ENCODE peak calls at places on chromosomes 6 and 20, in eight cellular contexts. T is GM12878, R is ovary, E is heart left ventricle, U is HFF-Myc, Y is A549, F is kidney epithelial cell, N is adrenal gland. C is an unnamed sample.

GRCh38 chr20:61387204-61387958 is 135.3 kb downstream of the CDH4 start:
- DNase-seq in T (no peak), R (no peak), E (no peak), U (peak), Y (peak), F (no peak), N (no peak), C (no peak)

GRCh38 chr6:165729307-165729936 is 66.4 kb upstream of the PDE10A start:
- DNase-seq in T (no peak), R (no peak), E (no peak), U (no peak), Y (peak), F (no peak), N (peak), C (no peak)

GRCh38 chr20:32296874-32297420 is 19.5 kb downstream of the KIF3B start:
- DNase-seq in T (no peak), R (no peak), E (no peak), U (no peak), Y (no peak), F (no peak), N (no peak), C (no peak)

GRCh38 chr6:26087284-26088115 is at the start of gene HFE:
- DNase-seq in T (no peak), R (peak), E (peak), U (peak), Y (peak), F (no peak), N (peak), C (no peak)

GRCh38 chr20:33407251-33407650 is 5.9 kb upstream of the CDK5RAP1 start:
- DNase-seq in T (no peak), R (no peak), E (no peak), U (no peak), Y (no peak), F (no peak), N (no peak), C (no peak)

GRCh38 chr20:41138527-41139226 is 1.3 kb downstream of the PLCG1 start:
- DNase-seq in T (no peak), R (no peak), E (no peak), U (no peak), Y (no peak), F (no peak), N (no peak), C (no peak)

GRCh38 chr20:35497780-35498189 is 31.7 kb downstream of the C20orf173 start:
- DNase-seq in T (no peak), R (peak), E (peak), U (no peak), Y (no peak), F (no peak), N (no peak), C (no peak)

GRCh38 chr6:396126-396520 is 4.6 kb downstream of the IRF4 start:
- DNase-seq in T (no peak), R (no peak), E (no peak), U (no peak), Y (no peak), F (no peak), N (no peak), C (no peak)

GRCh38 chr6:75081047-75081446 is 124.8 kb downstream of the COL12A1 start:
- DNase-seq in T (no peak), R (no peak), E (no peak), U (no peak), Y (no peak), F (no peak), N (no peak), C (no peak)

GRCh38 chr6:35730745-35731413 is 6.0 kb upstream of the ARMC12 start:
- DNase-seq in T (no peak), R (no peak), E (no peak), U (no peak), Y (no peak), F (no peak), N (no peak), C (no peak)

GRCh38 chr6:3516094-3516493 is 59.2 kb upstream of the SLC22A23 start:
- DNase-seq in T (no peak), R (no peak), E (no peak), U (no peak), Y (no peak), F (no peak), N (no peak), C (no peak)

GRCh38 chr6:110233769-110234374 is 53.6 kb downstream of the CDC40 start:
- DNase-seq in T (peak), R (no peak), E (no peak), U (no peak), Y (no peak), F (no peak), N (no peak), C (peak)

GRCh38 chr6:38453302-38453701 is 186.4 kb downstream of the BTBD9 start:
- DNase-seq in T (no peak), R (no peak), E (no peak), U (no peak), Y (no peak), F (no peak), N (no peak), C (no peak)

GRCh38 chr6:3195695-3196497 is 31.6 kb downstream of the TUBB2B start:
- DNase-seq in T (no peak), R (no peak), E (no peak), U (no peak), Y (peak), F (no peak), N (no peak), C (no peak)

GRCh38 chr20:16612708-16613107 is 39.5 kb upstream of the KIF16B start:
- DNase-seq in T (no peak), R (no peak), E (peak), U (no peak), Y (no peak), F (no peak), N (no peak), C (no peak)

GRCh38 chr6:32176476-32177181 is 745 bp upstream of the AGPAT1 start:
- DNase-seq in T (no peak), R (peak), E (no peak), U (no peak), Y (no peak), F (no peak), N (no peak), C (no peak)

GRCh38 chr6:35757461-35758123 is 18.8 kb upstream of the CLPSL2 start:
- DNase-seq in T (no peak), R (no peak), E (no peak), U (no peak), Y (peak), F (no peak), N (no peak), C (peak)

GRCh38 chr6:26471970-26472369 is 14.2 kb downstream of the BTN2A1 start:
- DNase-seq in T (no peak), R (no peak), E (no peak), U (no peak), Y (no peak), F (no peak), N (no peak), C (no peak)

GRCh38 chr20:64102647-64103354 is 4.6 kb downstream of the NPBWR2 start:
- DNase-seq in T (no peak), R (no peak), E (peak), U (no peak), Y (no peak), F (no peak), N (peak), C (no peak)

GRCh38 chr6:89489078-89489477 is 56.1 kb downstream of the ANKRD6 start:
- DNase-seq in T (no peak), R (no peak), E (no peak), U (no peak), Y (no peak), F (no peak), N (no peak), C (no peak)

GRCh38 chr20:23100021-23100753 is 14.1 kb upstream of the CD93 start:
- DNase-seq in T (no peak), R (no peak), E (no peak), U (no peak), Y (no peak), F (no peak), N (no peak), C (no peak)

GRCh38 chr6:78810146-78810545 is 57.2 kb upstream of the IRAK1BP1 start:
- DNase-seq in T (no peak), R (no peak), E (no peak), U (peak), Y (peak), F (no peak), N (no peak), C (no peak)

GRCh38 chr20:46113071-46113470 is 5.0 kb upstream of the CD40 start:
- DNase-seq in T (no peak), R (peak), E (no peak), U (no peak), Y (no peak), F (no peak), N (no peak), C (no peak)

GRCh38 chr20:9185511-9185910 is 116.6 kb downstream of the PLCB4 start:
- DNase-seq in T (no peak), R (no peak), E (no peak), U (peak), Y (no peak), F (no peak), N (no peak), C (no peak)

GRCh38 chr6:136524936-136525413 is 25.2 kb downstream of the MAP7 start:
- DNase-seq in T (no peak), R (no peak), E (no peak), U (no peak), Y (no peak), F (no peak), N (no peak), C (no peak)

GRCh38 chr6:44064089-44064947 is 62.9 kb downstream of the MRPL14 start:
- DNase-seq in T (no peak), R (no peak), E (peak), U (peak), Y (peak), F (peak), N (peak), C (no peak)

GRCh38 chr20:52974155-52974554 is 2.0 kb downstream of the TSHZ2 start:
- DNase-seq in T (peak), R (no peak), E (no peak), U (no peak), Y (no peak), F (no peak), N (peak), C (no peak)

GRCh38 chr20:52410746-52411317 is 219.3 kb upstream of the ZFP64 start:
- DNase-seq in T (no peak), R (no peak), E (no peak), U (no peak), Y (no peak), F (no peak), N (no peak), C (no peak)

GRCh38 chr6:117938324-117938995 is 31.4 kb downstream of the SLC35F1 start:
- DNase-seq in T (no peak), R (no peak), E (no peak), U (no peak), Y (no peak), F (no peak), N (no peak), C (no peak)

GRCh38 chr6:75458895-75459294 is 34.7 kb downstream of the FILIP1 start:
- DNase-seq in T (no peak), R (no peak), E (peak), U (no peak), Y (peak), F (no peak), N (peak), C (no peak)

GRCh38 chr6:112990971-112991370 is 643.8 kb downstream of the RFPL4B start:
- DNase-seq in T (no peak), R (no peak), E (no peak), U (no peak), Y (no peak), F (no peak), N (no peak), C (no peak)

GRCh38 chr6:21507811-21508210 is 85.7 kb upstream of the SOX4 start:
- DNase-seq in T (no peak), R (no peak), E (no peak), U (no peak), Y (no peak), F (no peak), N (no peak), C (no peak)

GRCh38 chr20:33443006-33443511 is 504 bp downstream of the SNTA1 start:
- DNase-seq in T (no peak), R (peak), E (peak), U (no peak), Y (peak), F (no peak), N (no peak), C (no peak)

GRCh38 chr6:51531623-51532022 is 555.8 kb downstream of the PKHD1 start:
- DNase-seq in T (peak), R (no peak), E (no peak), U (no peak), Y (no peak), F (no peak), N (no peak), C (no peak)

GRCh38 chr6:110101885-110102284 is 77.6 kb downstream of the WASF1 start:
- DNase-seq in T (no peak), R (no peak), E (no peak), U (no peak), Y (no peak), F (no peak), N (no peak), C (peak)

GRCh38 chr6:167799033-167799933 is 27.4 kb upstream of the AFDN start:
- DNase-seq in T (no peak), R (no peak), E (no peak), U (no peak), Y (no peak), F (no peak), N (peak), C (no peak)

GRCh38 chr6:147331401-147331800 is 127.2 kb downstream of the STXBP5 start:
- DNase-seq in T (no peak), R (no peak), E (no peak), U (no peak), Y (no peak), F (no peak), N (no peak), C (no peak)

GRCh38 chr6:1297746-1298145 is 14.2 kb upstream of the FOXQ1 start:
- DNase-seq in T (no peak), R (no peak), E (no peak), U (peak), Y (peak), F (no peak), N (no peak), C (no peak)

GRCh38 chr6:7035837-7036249 is 71.9 kb upstream of the RREB1 start:
- DNase-seq in T (no peak), R (no peak), E (no peak), U (no peak), Y (no peak), F (no peak), N (no peak), C (no peak)

GRCh38 chr20:58390659-58391035 is 1.6 kb downstream of the VAPB start:
- DNase-seq in T (no peak), R (no peak), E (no peak), U (no peak), Y (no peak), F (no peak), N (no peak), C (no peak)

GRCh38 chr20:58389968-58390658 is 1.1 kb downstream of the VAPB start:
- DNase-seq in T (no peak), R (no peak), E (no peak), U (no peak), Y (no peak), F (no peak), N (no peak), C (no peak)

GRCh38 chr20:58388882-58389323 is at the start of gene VAPB:
- DNase-seq in T (peak), R (peak), E (peak), U (peak), Y (peak), F (peak), N (peak), C (peak)

GRCh38 chr20:58389324-58389967 is 417 bp downstream of the VAPB start:
- DNase-seq in T (no peak), R (no peak), E (no peak), U (no peak), Y (no peak), F (no peak), N (peak), C (no peak)

DNA sequence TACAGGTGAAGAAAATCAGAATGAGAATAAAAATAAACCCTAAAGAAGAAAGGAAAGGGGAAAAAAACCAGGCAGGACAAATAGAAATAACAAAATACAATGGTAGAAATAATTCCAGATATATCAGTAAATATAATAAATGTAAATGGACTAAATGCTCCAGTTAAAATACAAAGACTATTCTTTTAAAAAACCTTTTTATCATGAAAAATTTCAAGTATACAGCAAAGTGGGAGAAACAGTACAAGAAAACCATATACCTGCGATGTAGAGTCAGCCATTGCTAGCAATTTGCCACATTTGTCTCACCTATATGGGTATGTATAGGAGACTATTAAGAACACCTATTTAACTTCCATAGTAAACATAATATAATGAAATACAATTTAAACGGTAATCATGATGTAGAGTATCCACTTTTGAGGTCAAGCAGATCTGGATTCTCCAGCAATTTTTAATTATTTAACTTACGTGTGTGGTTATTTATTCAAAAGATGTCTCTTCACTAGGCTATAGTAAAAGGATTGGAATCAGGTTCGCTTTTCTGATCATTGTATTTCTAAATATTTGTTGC is 914 bp upstream of the VAPB start:
- DNase-seq in T (no peak), R (no peak), E (no peak), U (no peak), Y (no peak), F (no peak), N (no peak), C (no peak)
- H3K4me3 ChIP-seq in T (no peak), R (peak), E (peak), U (no peak), Y (peak), F (no peak), N (no peak), C (no peak)

DNA sequence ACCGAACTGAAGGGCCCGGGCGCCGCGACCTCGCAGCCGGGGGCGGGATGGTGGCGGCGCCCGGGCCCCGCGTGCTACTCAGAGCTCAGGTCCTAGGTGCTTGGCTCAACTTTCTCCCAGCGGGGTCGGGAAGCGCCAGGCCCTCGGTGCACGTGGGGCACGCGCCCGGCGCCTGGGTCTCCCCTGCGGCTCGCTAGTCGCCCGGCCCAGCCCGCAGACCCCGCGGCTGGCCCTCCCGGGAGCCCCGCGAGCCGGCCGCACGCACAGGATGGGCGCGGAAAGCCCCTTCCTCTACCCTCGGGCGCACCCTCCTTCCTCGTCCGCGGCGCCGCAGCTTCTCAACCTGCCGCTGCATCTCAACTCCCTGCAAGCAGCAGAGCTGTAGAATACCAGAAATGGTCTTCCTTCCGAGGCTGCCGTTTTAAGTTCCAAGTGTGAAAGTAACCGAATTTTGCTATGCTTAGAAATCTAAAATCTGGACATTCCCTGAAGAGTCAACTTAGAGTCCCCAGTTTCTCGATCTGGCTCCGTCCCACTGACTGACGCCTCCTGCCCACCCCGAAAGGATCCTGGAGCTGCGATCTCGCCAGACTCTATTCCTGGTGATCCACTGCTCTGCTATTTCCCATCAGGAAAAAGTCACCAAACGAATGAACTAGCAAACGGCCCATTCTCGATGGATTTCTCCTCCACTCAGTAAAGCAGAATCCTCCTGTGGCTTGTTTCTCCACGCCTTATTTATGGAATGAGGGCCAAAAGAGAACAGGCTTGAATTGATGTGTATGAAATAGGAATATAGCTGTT is 5.6 kb downstream of the NKX2-4 start:
- DNase-seq in T (no peak), R (no peak), E (no peak), U (no peak), Y (no peak), F (no peak), N (no peak), C (no peak)
- H3K4me3 ChIP-seq in T (no peak), R (no peak), E (no peak), U (no peak), Y (no peak), F (no peak), N (no peak), C (no peak)

GRCh38 chr6:15137086-15137485 is 108.8 kb upstream of the JARID2 start:
- DNase-seq in T (no peak), R (no peak), E (no peak), U (no peak), Y (no peak), F (no peak), N (no peak), C (no peak)

GRCh38 chr6:15132854-15133670 is 112.8 kb upstream of the JARID2 start:
- DNase-seq in T (no peak), R (no peak), E (no peak), U (no peak), Y (peak), F (peak), N (no peak), C (no peak)

GRCh38 chr6:15129872-15130271 is 116.0 kb upstream of the JARID2 start:
- DNase-seq in T (no peak), R (no peak), E (no peak), U (no peak), Y (no peak), F (no peak), N (no peak), C (no peak)

GRCh38 chr6:15131234-15132195 is 114.4 kb upstream of the JARID2 start:
- DNase-seq in T (no peak), R (no peak), E (no peak), U (no peak), Y (no peak), F (peak), N (no peak), C (no peak)
- H3K4me3 ChIP-seq in T (no peak), R (no peak), E (no peak), U (no peak), Y (no peak), F (no peak), N (no peak), C (no peak)

GRCh38 chr6:30688569-30688968 is 2.1 kb upstream of the PPP1R18 start:
- DNase-seq in T (no peak), R (no peak), E (no peak), U (no peak), Y (no peak), F (no peak), N (no peak), C (no peak)
- H3K4me3 ChIP-seq in T (peak), R (no peak), E (peak), U (peak), Y (no peak), F (peak), N (no peak), C (peak)

DNA sequence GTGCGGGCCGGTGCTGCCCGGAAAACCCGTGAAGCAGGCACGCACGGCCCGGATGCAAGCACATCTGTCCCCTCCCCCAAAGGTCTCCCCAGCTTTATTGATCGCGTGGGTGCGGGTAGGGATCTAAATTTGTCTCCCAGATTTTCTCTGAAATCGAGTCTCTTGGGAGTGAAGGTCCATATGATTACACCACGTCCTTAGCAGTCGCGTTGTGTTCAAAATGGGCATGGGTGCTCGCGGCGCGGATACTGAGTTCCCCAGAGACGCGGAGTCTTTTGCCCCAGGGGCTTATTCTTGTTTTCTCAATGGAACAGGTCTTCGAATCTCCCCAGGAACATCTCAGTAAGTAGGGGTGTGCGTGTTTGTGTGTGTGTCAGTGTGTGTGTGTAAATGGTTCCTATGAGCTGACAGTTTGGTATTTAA is 2.8 kb upstream of the ZNF292 start:
- DNase-seq in T (no peak), R (no peak), E (no peak), U (peak), Y (no peak), F (no peak), N (no peak), C (no peak)
- H3K4me3 ChIP-seq in T (peak), R (peak), E (peak), U (peak), Y (no peak), F (peak), N (no peak), C (peak)